ENCODE peak calls at places on chromosome 13, in seven cellular contexts. One of them, this sample, is unnamed.

GRCh38 chr13:47628666-47629065 is 372.4 kb downstream of the SUCLA2 start:
- DNase-seq in tibial artery: no peak
- DNase-seq in cardiac fibroblast: no peak
- DNase-seq in activated CD4-positive, alpha-beta T cell treated with anti-CD3 and anti-CD28 coated beads, Interleukin-2, amount 50 U/mL, for 1 hour: no peak
- DNase-seq in psoas muscle: no peak
- DNase-seq in mucosa of descending colon: no peak
- DNase-seq in transverse colon: no peak
- DNase-seq in this sample: peak

GRCh38 chr13:111506621-111507020 is 186.2 kb downstream of the TEX29 start:
- DNase-seq in tibial artery: no peak
- DNase-seq in cardiac fibroblast: no peak
- DNase-seq in activated CD4-positive, alpha-beta T cell treated with anti-CD3 and anti-CD28 coated beads, Interleukin-2, amount 50 U/mL, for 1 hour: no peak
- DNase-seq in psoas muscle: no peak
- DNase-seq in mucosa of descending colon: no peak
- DNase-seq in transverse colon: no peak
- DNase-seq in this sample: no peak

GRCh38 chr13:98541211-98541610 is 35.7 kb downstream of the STK24 start:
- DNase-seq in tibial artery: peak
- DNase-seq in cardiac fibroblast: no peak
- DNase-seq in activated CD4-positive, alpha-beta T cell treated with anti-CD3 and anti-CD28 coated beads, Interleukin-2, amount 50 U/mL, for 1 hour: no peak
- DNase-seq in psoas muscle: no peak
- DNase-seq in mucosa of descending colon: no peak
- DNase-seq in transverse colon: no peak
- DNase-seq in this sample: peak

GRCh38 chr13:29472317-29472961 is 123.0 kb downstream of the SLC7A1 start:
- DNase-seq in tibial artery: no peak
- DNase-seq in cardiac fibroblast: peak
- DNase-seq in activated CD4-positive, alpha-beta T cell treated with anti-CD3 and anti-CD28 coated beads, Interleukin-2, amount 50 U/mL, for 1 hour: peak
- DNase-seq in psoas muscle: no peak
- DNase-seq in mucosa of descending colon: peak
- DNase-seq in transverse colon: peak
- DNase-seq in this sample: peak

GRCh38 chr13:110499621-110500281 is 61.8 kb downstream of the RAB20 start:
- DNase-seq in tibial artery: no peak
- DNase-seq in cardiac fibroblast: no peak
- DNase-seq in activated CD4-positive, alpha-beta T cell treated with anti-CD3 and anti-CD28 coated beads, Interleukin-2, amount 50 U/mL, for 1 hour: no peak
- DNase-seq in psoas muscle: no peak
- DNase-seq in mucosa of descending colon: no peak
- DNase-seq in transverse colon: no peak
- DNase-seq in this sample: peak

GRCh38 chr13:97026759-97027555 is 32.7 kb upstream of the OXGR1 start:
- DNase-seq in tibial artery: no peak
- DNase-seq in cardiac fibroblast: peak
- DNase-seq in activated CD4-positive, alpha-beta T cell treated with anti-CD3 and anti-CD28 coated beads, Interleukin-2, amount 50 U/mL, for 1 hour: no peak
- DNase-seq in psoas muscle: no peak
- DNase-seq in mucosa of descending colon: no peak
- DNase-seq in transverse colon: no peak
- DNase-seq in this sample: no peak

GRCh38 chr13:100100115-100100879 is 11.4 kb downstream of the PCCA start:
- DNase-seq in tibial artery: no peak
- DNase-seq in cardiac fibroblast: peak
- DNase-seq in activated CD4-positive, alpha-beta T cell treated with anti-CD3 and anti-CD28 coated beads, Interleukin-2, amount 50 U/mL, for 1 hour: no peak
- DNase-seq in psoas muscle: no peak
- DNase-seq in mucosa of descending colon: no peak
- DNase-seq in transverse colon: no peak
- DNase-seq in this sample: peak

GRCh38 chr13:40172149-40172591 is 494.3 kb downstream of the FOXO1 start:
- DNase-seq in tibial artery: no peak
- DNase-seq in cardiac fibroblast: no peak
- DNase-seq in activated CD4-positive, alpha-beta T cell treated with anti-CD3 and anti-CD28 coated beads, Interleukin-2, amount 50 U/mL, for 1 hour: no peak
- DNase-seq in psoas muscle: no peak
- DNase-seq in mucosa of descending colon: peak
- DNase-seq in transverse colon: no peak
- DNase-seq in this sample: no peak